ENCODE peak calls at places on chromosome 16, in seven cellular contexts. V, X, Z, Y, A, H and Q are unnamed samples.

GRCh38 chr16:46629331-46629843 is 8.2 kb upstream of the SHCBP1 start:
- DNase-seq in V (no peak), X (no peak), Z (no peak), Y (no peak), A (no peak), H (no peak), Q (peak; percentile 53)

GRCh38 chr16:66529475-66529874 is 20.4 kb downstream of the TK2 start:
- DNase-seq in V (no peak), X (no peak), Z (no peak), Y (no peak), A (no peak), H (no peak), Q (no peak)

GRCh38 chr16:58261263-58261662 is 33.6 kb downstream of the PRSS54 start:
- DNase-seq in V (no peak), X (no peak), Z (no peak), Y (no peak), A (no peak), H (no peak), Q (no peak)

GRCh38 chr16:29806096-29806579 is at the start of gene MAZ:
- DNase-seq in V (peak; percentile 93), X (no peak), Z (no peak), Y (peak; percentile 95), A (no peak), H (no peak), Q (peak; percentile 89)

GRCh38 chr16:49560018-49560830 is 186.6 kb downstream of the C16orf78 start:
- DNase-seq in V (no peak), X (no peak), Z (no peak), Y (peak; percentile 32), A (no peak), H (no peak), Q (no peak)

GRCh38 chr16:81583893-81584705 is 139.5 kb downstream of the CMIP start:
- DNase-seq in V (no peak), X (peak; percentile 66), Z (peak; percentile 68), Y (no peak), A (no peak), H (no peak), Q (no peak)

GRCh38 chr16:71242601-71243000 is 12.1 kb upstream of the HYDIN start:
- DNase-seq in V (no peak), X (no peak), Z (no peak), Y (no peak), A (no peak), H (no peak), Q (no peak)

GRCh38 chr16:29820271-29820701 is at the start of gene MVP:
- DNase-seq in V (peak; percentile 92), X (no peak), Z (peak; percentile 78), Y (peak; percentile 84), A (peak; percentile 74), H (peak; percentile 63), Q (no peak)

GRCh38 chr16:50201784-50202183 is 48.7 kb downstream of the TENT4B start:
- DNase-seq in V (no peak), X (no peak), Z (no peak), Y (no peak), A (no peak), H (no peak), Q (no peak)

GRCh38 chr16:64406661-64407267 is 715.1 kb downstream of the CDH11 start:
- DNase-seq in V (no peak), X (no peak), Z (no peak), Y (no peak), A (no peak), H (no peak), Q (no peak)

GRCh38 chr16:86781046-86781445 is 202.7 kb downstream of the FOXL1 start:
- DNase-seq in V (no peak), X (no peak), Z (no peak), Y (no peak), A (no peak), H (no peak), Q (no peak)

GRCh38 chr16:50862818-50863672 is 121.2 kb downstream of the CYLD start:
- DNase-seq in V (no peak), X (no peak), Z (no peak), Y (no peak), A (no peak), H (no peak), Q (no peak)

GRCh38 chr16:87490091-87490798 is 2.6 kb downstream of the ZCCHC14 start:
- DNase-seq in V (no peak), X (no peak), Z (no peak), Y (no peak), A (no peak), H (no peak), Q (no peak)

GRCh38 chr16:59397638-59398037 is 663.5 kb upstream of the GOT2 start:
- DNase-seq in V (no peak), X (no peak), Z (no peak), Y (no peak), A (no peak), H (no peak), Q (no peak)

GRCh38 chr16:67605641-67606040 is 39.3 kb upstream of the CARMIL2 start:
- DNase-seq in V (no peak), X (no peak), Z (no peak), Y (no peak), A (no peak), H (no peak), Q (no peak)

GRCh38 chr16:48583075-48584065 is 26.6 kb downstream of the N4BP1 start:
- DNase-seq in V (no peak), X (no peak), Z (no peak), Y (no peak), A (no peak), H (no peak), Q (no peak)

GRCh38 chr16:57627184-57627871 is 1.1 kb upstream of the ADGRG1 start:
- DNase-seq in V (no peak), X (no peak), Z (no peak), Y (no peak), A (no peak), H (no peak), Q (peak; percentile 79)

GRCh38 chr16:48526058-48526957 is 83.7 kb downstream of the N4BP1 start:
- DNase-seq in V (peak; percentile 69), X (no peak), Z (peak; percentile 57), Y (peak; percentile 60), A (no peak), H (peak; percentile 52), Q (no peak)

GRCh38 chr16:84323626-84324025 is 28.9 kb downstream of the WFDC1 start:
- DNase-seq in V (no peak), X (no peak), Z (no peak), Y (no peak), A (no peak), H (no peak), Q (no peak)

GRCh38 chr16:72990003-72990521 is 57.9 kb downstream of the ZFHX3 start:
- DNase-seq in V (no peak), X (peak; percentile 92), Z (peak; percentile 61), Y (peak; percentile 60), A (peak; percentile 39), H (no peak), Q (peak; percentile 79)

GRCh38 chr16:12260119-12260646 is 283.6 kb downstream of the SNX29 start:
- DNase-seq in V (no peak), X (no peak), Z (no peak), Y (no peak), A (peak; percentile 35), H (no peak), Q (no peak)

DNA sequence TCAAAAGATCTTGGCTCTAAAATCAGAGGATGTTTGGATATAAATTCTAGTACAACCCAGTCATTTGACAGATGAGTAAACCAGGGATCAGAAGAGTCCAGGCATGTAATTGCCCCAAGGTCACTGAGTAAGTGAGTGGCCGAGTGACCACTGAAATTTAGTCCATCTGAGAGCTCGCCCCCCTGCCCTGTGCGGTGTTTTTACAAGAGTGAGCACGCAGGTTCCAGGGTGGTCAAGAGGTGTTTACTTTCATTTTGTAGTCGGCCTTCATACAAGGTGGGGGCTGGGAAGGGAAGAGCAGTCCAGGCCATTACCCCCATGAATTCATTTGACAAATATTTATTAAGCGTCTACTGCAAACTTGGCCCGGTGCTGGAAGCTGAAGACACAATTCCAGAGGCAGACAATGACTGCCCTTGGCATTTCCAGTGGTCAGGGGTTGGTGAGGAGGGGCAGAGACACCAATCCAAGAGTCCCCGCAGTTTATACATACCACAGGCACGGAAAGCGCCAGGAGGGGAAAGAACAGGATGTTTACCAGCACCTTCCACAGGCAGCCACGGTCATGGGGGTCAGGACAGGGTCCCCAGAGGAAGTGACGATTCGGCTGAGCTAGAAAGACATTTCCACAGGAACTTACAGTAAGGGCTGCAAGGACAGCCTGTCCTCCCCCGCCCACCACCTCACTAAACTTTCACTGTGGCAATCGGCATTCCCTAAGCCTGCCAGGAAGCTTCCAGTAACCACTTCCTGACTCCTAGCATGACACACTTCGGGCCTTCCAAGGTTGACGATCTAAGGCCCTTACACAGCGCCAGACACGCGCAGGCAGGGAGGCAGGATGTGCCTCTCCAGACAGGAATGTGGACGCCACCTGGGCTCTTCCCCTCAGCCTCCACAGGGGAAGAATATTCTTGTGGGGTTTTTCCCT is 1.4 kb upstream of the MT2A start:
- DNase-seq in V (peak; percentile 89), X (peak; percentile 91), Z (peak; percentile 62), Y (peak; percentile 80), A (peak; percentile 86), H (no peak), Q (peak; percentile 80)
- TF ChIP-seq POLR2A in V (peak; percentile 43), X (no peak), Z (no peak), Y (no peak), A (no peak), H (no peak), Q (peak; percentile 41)

DNA sequence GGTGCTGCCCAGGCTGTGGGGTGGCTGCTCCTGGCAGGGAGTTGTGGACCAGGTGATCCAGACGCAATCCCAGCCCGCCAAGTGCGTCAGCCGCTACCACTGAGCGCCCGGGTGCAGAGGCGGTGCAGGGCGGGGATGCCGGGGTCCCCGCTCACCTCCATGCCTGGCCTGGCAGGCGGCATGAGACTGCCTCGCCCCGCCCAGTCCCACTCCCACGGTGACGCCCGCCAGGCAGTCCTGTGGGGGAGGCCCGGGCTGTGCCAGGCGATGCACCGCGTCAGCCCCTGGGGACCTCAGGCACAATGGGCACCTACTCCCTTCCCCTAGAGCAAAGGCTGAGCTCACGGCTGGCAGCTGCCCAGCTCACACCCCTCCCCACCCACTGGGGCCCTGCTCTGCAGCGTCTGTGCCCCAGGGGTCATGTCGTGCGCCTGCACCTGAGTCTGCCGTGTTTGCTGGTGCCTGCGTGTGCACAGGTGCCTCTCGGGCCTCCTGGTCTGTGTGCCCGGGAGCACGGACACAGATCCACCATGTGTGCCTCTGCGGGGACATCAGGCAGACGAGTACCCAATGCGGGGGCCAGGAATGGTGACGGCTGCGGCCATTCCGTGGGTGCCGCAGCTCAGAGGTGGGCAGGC is 5.3 kb downstream of the RPUSD1 start:
- DNase-seq in V (no peak), X (no peak), Z (peak; percentile 69), Y (no peak), A (no peak), H (no peak), Q (no peak)
- TF ChIP-seq POLR2A in V (no peak), X (no peak), Z (no peak), Y (no peak), A (no peak), H (no peak), Q (peak; percentile 10)

DNA sequence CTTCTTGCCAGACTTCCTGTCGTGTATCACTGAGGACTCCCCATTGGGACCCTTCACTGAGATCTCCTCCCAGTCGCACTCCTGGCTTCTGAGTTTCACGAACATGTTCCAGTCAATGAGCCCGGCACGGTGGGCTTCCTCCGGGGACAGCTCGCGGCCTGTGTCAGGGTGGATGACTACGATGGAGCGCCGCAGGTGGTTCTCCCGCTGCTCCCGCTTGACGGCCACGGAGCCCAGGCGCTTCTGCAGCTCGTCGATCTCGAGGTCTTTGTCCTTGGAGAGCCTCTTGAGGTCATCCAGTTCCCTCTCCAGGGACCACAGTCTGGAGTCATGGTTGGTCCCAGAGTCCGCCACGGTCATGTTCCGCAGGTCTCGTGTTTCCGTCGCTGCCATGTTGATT is 36.2 kb downstream of the UBN1 start:
- DNase-seq in V (no peak), X (no peak), Z (no peak), Y (no peak), A (no peak), H (no peak), Q (no peak)
- TF ChIP-seq POLR2A in V (no peak), X (no peak), Z (no peak), Y (no peak), A (no peak), H (no peak), Q (no peak)

GRCh38 chr16:10942352-10943297 is at the start of gene DEXI:
- DNase-seq in V (peak; percentile 97), X (peak; percentile 91), Z (peak; percentile 96), Y (peak; percentile 94), A (peak; percentile 96), H (peak; percentile 99), Q (peak; percentile 96)
- TF ChIP-seq POLR2A in V (peak; percentile 27), X (no peak), Z (no peak), Y (peak; percentile 64), A (peak; percentile 31), H (no peak), Q (peak; percentile 76)